ENCODE peak calls at places on chromosomes 16 and 17, in four cellular contexts. One of them, this sample, is unnamed.

GRCh38 chr16:3884398-3884797 is 3.9 kb upstream of the CREBBP start:
- DNase-seq in neural progenitor cell: no peak
- DNase-seq in PC-3: no peak
- DNase-seq in H1: no peak
- DNase-seq in this sample: no peak

GRCh38 chr16:81265658-81266451 is 27.4 kb downstream of the BCO1 start:
- DNase-seq in neural progenitor cell: no peak
- DNase-seq in H1: no peak
- DNase-seq in PC-3: peak
- DNase-seq in this sample: no peak

GRCh38 chr17:76911299-76912007 is 43.2 kb downstream of the MGAT5B start:
- DNase-seq in H1: no peak
- DNase-seq in neural progenitor cell: peak
- DNase-seq in PC-3: no peak
- DNase-seq in this sample: no peak

GRCh38 chr16:1188781-1189189 is 35.9 kb downstream of the CACNA1H start:
- DNase-seq in PC-3: peak
- DNase-seq in neural progenitor cell: peak
- DNase-seq in H1: peak
- DNase-seq in this sample: no peak

GRCh38 chr16:88282221-88283041 is 100.3 kb upstream of the ZNF469 start:
- DNase-seq in neural progenitor cell: no peak
- DNase-seq in PC-3: no peak
- DNase-seq in H1: no peak
- DNase-seq in this sample: no peak

GRCh38 chr16:57862698-57863433 is 60.6 kb upstream of the KIFC3 start:
- DNase-seq in neural progenitor cell: peak
- DNase-seq in PC-3: no peak
- DNase-seq in H1: no peak
- DNase-seq in this sample: no peak

GRCh38 chr17:62090021-62090824 is 25.1 kb upstream of the MED13 start:
- DNase-seq in PC-3: no peak
- DNase-seq in H1: no peak
- DNase-seq in neural progenitor cell: no peak
- DNase-seq in this sample: no peak

GRCh38 chr16:27350006-27350405 is 36.2 kb downstream of the IL4R start:
- DNase-seq in PC-3: no peak
- DNase-seq in H1: no peak
- DNase-seq in neural progenitor cell: no peak
- DNase-seq in this sample: no peak

GRCh38 chr17:47735139-47735464 is 2.1 kb downstream of the TBX21 start:
- DNase-seq in neural progenitor cell: no peak
- DNase-seq in H1: no peak
- DNase-seq in PC-3: no peak
- DNase-seq in this sample: no peak

GRCh38 chr17:41920580-41920955 is 1.8 kb upstream of the ACLY start:
- DNase-seq in neural progenitor cell: no peak
- DNase-seq in H1: no peak
- DNase-seq in PC-3: no peak
- DNase-seq in this sample: no peak

GRCh38 chr16:73853968-73854367 is 442.6 kb upstream of the PSMD7 start:
- DNase-seq in PC-3: no peak
- DNase-seq in neural progenitor cell: no peak
- DNase-seq in H1: no peak
- DNase-seq in this sample: no peak

GRCh38 chr17:222172-222571 is 40.7 kb upstream of the DOC2B start:
- DNase-seq in H1: no peak
- DNase-seq in neural progenitor cell: no peak
- DNase-seq in PC-3: no peak
- DNase-seq in this sample: no peak

GRCh38 chr17:32136856-32137255 is 5.4 kb upstream of the RHOT1 start:
- DNase-seq in H1: no peak
- DNase-seq in PC-3: no peak
- DNase-seq in neural progenitor cell: no peak
- DNase-seq in this sample: no peak

GRCh38 chr16:15874745-15875314 is 13.6 kb downstream of the CEP20 start:
- DNase-seq in neural progenitor cell: peak
- DNase-seq in PC-3: peak
- DNase-seq in H1: peak
- DNase-seq in this sample: no peak

GRCh38 chr16:84294196-84295142 is at the start of gene WFDC1:
- DNase-seq in PC-3: no peak
- DNase-seq in neural progenitor cell: peak
- DNase-seq in H1: peak
- DNase-seq in this sample: no peak

GRCh38 chr17:28727727-28728363 is 743 bp upstream of the NEK8 start:
- DNase-seq in neural progenitor cell: peak
- DNase-seq in H1: peak
- DNase-seq in PC-3: peak
- DNase-seq in this sample: no peak

GRCh38 chr17:64103751-64104364 is 26.1 kb downstream of the ERN1 start:
- DNase-seq in neural progenitor cell: no peak
- DNase-seq in PC-3: peak
- DNase-seq in H1: no peak
- DNase-seq in this sample: no peak

GRCh38 chr16:79856581-79856980 is 256.0 kb upstream of the MAF start:
- DNase-seq in neural progenitor cell: no peak
- DNase-seq in H1: no peak
- DNase-seq in PC-3: no peak
- DNase-seq in this sample: no peak

GRCh38 chr16:58366247-58367031 is 25.8 kb upstream of the GINS3 start:
- DNase-seq in neural progenitor cell: no peak
- DNase-seq in H1: no peak
- DNase-seq in PC-3: peak
- DNase-seq in this sample: no peak

GRCh38 chr17:48841395-48841831 is 10.6 kb downstream of the CALCOCO2 start:
- DNase-seq in H1: no peak
- DNase-seq in neural progenitor cell: no peak
- DNase-seq in PC-3: no peak
- DNase-seq in this sample: no peak

GRCh38 chr17:7308625-7309433 is 1.4 kb downstream of the EIF5A start:
- DNase-seq in PC-3: peak
- DNase-seq in neural progenitor cell: peak
- DNase-seq in H1: peak
- DNase-seq in this sample: no peak

GRCh38 chr17:68301438-68301959 is 10.2 kb downstream of the ARSG start:
- DNase-seq in neural progenitor cell: peak
- DNase-seq in PC-3: no peak
- DNase-seq in H1: no peak
- DNase-seq in this sample: no peak

GRCh38 chr17:44084131-44084538 is 13.6 kb downstream of the G6PC3 start:
- DNase-seq in PC-3: peak
- DNase-seq in neural progenitor cell: peak
- DNase-seq in H1: peak
- DNase-seq in this sample: no peak

GRCh38 chr17:47621293-47622178 is 28.2 kb upstream of the KPNB1 start:
- DNase-seq in PC-3: peak
- DNase-seq in H1: no peak
- DNase-seq in neural progenitor cell: peak
- DNase-seq in this sample: peak

GRCh38 chr17:79404136-79404911 is 206.5 kb downstream of the RBFOX3 start:
- DNase-seq in H1: no peak
- DNase-seq in neural progenitor cell: no peak
- DNase-seq in PC-3: no peak
- DNase-seq in this sample: no peak

GRCh38 chr17:78356163-78356713 is 3.6 kb downstream of the SOCS3 start:
- DNase-seq in neural progenitor cell: peak
- DNase-seq in PC-3: peak
- DNase-seq in H1: peak
- DNase-seq in this sample: peak

GRCh38 chr16:6643083-6643686 is 689.5 kb upstream of the RBFOX1 start:
- DNase-seq in neural progenitor cell: peak
- DNase-seq in H1: peak
- DNase-seq in PC-3: peak
- DNase-seq in this sample: peak

GRCh38 chr16:50338371-50339231 is 30.2 kb downstream of the BRD7 start:
- DNase-seq in PC-3: no peak
- DNase-seq in H1: no peak
- DNase-seq in neural progenitor cell: no peak
- DNase-seq in this sample: no peak

GRCh38 chr17:71941920-71942319 is 178.9 kb upstream of the SOX9 start:
- DNase-seq in H1: no peak
- DNase-seq in PC-3: no peak
- DNase-seq in neural progenitor cell: no peak
- DNase-seq in this sample: no peak

GRCh38 chr17:78738245-78738644 is 43.8 kb downstream of the CYTH1 start:
- DNase-seq in PC-3: no peak
- DNase-seq in neural progenitor cell: no peak
- DNase-seq in H1: no peak
- DNase-seq in this sample: no peak

GRCh38 chr17:64007838-64008282 is 9.7 kb downstream of the PRR29 start:
- DNase-seq in H1: peak
- DNase-seq in neural progenitor cell: no peak
- DNase-seq in PC-3: no peak
- DNase-seq in this sample: no peak

GRCh38 chr17:73365934-73366623 is 54.3 kb upstream of the CDC42EP4 start:
- DNase-seq in neural progenitor cell: peak
- DNase-seq in H1: no peak
- DNase-seq in PC-3: no peak
- DNase-seq in this sample: no peak
- TF ChIP-seq EZH2 in neural progenitor cell: no peak
- TF ChIP-seq EZH2 in H1: no peak
- TF ChIP-seq EZH2 in PC-3: no peak
- TF ChIP-seq EZH2 in this sample: no peak

GRCh38 chr17:11625878-11626277 is 27.6 kb downstream of the DNAH9 start:
- DNase-seq in neural progenitor cell: no peak
- DNase-seq in PC-3: no peak
- DNase-seq in H1: no peak
- DNase-seq in this sample: no peak
- H3K4me3 ChIP-seq in neural progenitor cell: no peak
- H3K4me3 ChIP-seq in PC-3: no peak
- H3K4me3 ChIP-seq in H1: no peak
- H3K4me3 ChIP-seq in this sample: no peak

DNA sequence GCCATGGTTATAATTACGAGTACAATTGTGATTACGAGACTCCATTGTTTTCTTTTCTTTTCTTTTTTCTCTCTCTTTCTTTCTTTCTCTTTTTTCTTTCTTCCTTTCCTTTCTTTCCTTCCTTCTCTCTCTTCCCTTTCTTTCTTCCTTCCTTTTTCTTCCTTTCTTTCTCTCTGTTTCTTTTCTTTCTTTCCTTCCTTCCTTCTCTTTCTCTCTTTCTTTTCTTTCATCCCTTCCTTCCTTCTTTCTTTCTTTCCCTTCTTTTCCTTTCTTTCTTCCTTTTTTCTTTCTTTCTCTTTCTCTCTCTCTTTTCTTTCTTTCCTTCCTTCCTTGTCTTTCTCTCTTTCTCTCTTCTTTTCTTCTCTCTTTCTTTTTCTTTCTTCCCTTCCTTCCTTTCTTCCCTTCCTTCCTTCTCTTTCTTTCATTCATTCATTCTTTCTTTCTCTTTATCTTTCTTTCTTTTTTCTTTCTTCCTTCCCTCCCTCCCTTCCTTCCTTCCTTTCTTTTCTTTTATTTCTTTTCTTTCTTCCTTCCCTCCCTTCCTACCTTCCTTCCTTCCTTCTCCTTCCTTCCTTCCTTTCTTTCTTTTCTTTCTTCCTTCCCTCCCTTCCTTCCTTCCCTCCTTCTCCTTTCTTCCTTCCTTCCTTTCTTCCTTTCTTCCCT is 14.1 kb upstream of the NTN1 start:
- DNase-seq in PC-3: no peak
- DNase-seq in neural progenitor cell: no peak
- DNase-seq in H1: no peak
- DNase-seq in this sample: no peak
- TF ChIP-seq EZH2 in PC-3: no peak
- TF ChIP-seq EZH2 in neural progenitor cell: peak
- TF ChIP-seq EZH2 in H1: no peak
- TF ChIP-seq EZH2 in this sample: no peak

GRCh38 chr16:180101-180920 is at the start of gene HBQ1:
- DNase-seq in neural progenitor cell: peak
- DNase-seq in H1: peak
- DNase-seq in PC-3: no peak
- DNase-seq in this sample: no peak
- H3K4me3 ChIP-seq in neural progenitor cell: peak
- H3K4me3 ChIP-seq in H1: peak
- H3K4me3 ChIP-seq in PC-3: peak
- H3K4me3 ChIP-seq in this sample: peak